ENCODE peak calls at places on chromosome 20, in six cellular contexts. B is AG04450; R is Caki2; D is pancreas; G is mesendoderm; Q is CD8-positive, alpha-beta memory T cell. I is an unnamed sample.

GRCh38 chr20:47875302-47876025 is 90.2 kb upstream of the SULF2 start:
- DNase-seq in B (no peak), R (no peak), D (no peak), G (no peak), Q (no peak), I (no peak)

GRCh38 chr20:4026093-4026601 is 10.8 kb upstream of the RNF24 start:
- DNase-seq in B (peak), R (no peak), D (no peak), G (peak), Q (no peak), I (peak)

GRCh38 chr20:41329435-41330342 is 10.9 kb upstream of the LPIN3 start:
- DNase-seq in B (peak), R (peak), D (no peak), G (peak), Q (peak), I (no peak)

GRCh38 chr20:12627485-12627884 is 381.3 kb upstream of the SPTLC3 start:
- DNase-seq in B (no peak), R (no peak), D (no peak), G (no peak), Q (no peak), I (no peak)

GRCh38 chr20:4289875-4290274 is 274.5 kb upstream of the RNF24 start:
- DNase-seq in B (no peak), R (peak), D (no peak), G (no peak), Q (no peak), I (no peak)

GRCh38 chr20:58268936-58269619 is 40.4 kb upstream of the RAB22A start:
- DNase-seq in B (no peak), R (no peak), D (no peak), G (no peak), Q (no peak), I (no peak)

GRCh38 chr20:23128461-23129125 is 42.5 kb upstream of the CD93 start:
- DNase-seq in B (no peak), R (no peak), D (no peak), G (no peak), Q (no peak), I (no peak)

GRCh38 chr20:64236137-64237088 is 19.1 kb upstream of the PCMTD2 start:
- DNase-seq in B (no peak), R (no peak), D (no peak), G (no peak), Q (no peak), I (no peak)

GRCh38 chr20:5524886-5525285 is 208.1 kb upstream of the PROKR2 start:
- DNase-seq in B (no peak), R (no peak), D (no peak), G (no peak), Q (no peak), I (peak)

GRCh38 chr20:21234816-21235215 is 68.3 kb upstream of the XRN2 start:
- DNase-seq in B (no peak), R (no peak), D (no peak), G (no peak), Q (no peak), I (peak)

GRCh38 chr20:45972500-45973183 is 639 bp upstream of the ZNF335 start:
- DNase-seq in B (no peak), R (peak), D (no peak), G (no peak), Q (no peak), I (no peak)

GRCh38 chr20:43404880-43405279 is 52.8 kb upstream of the SRSF6 start:
- DNase-seq in B (no peak), R (no peak), D (no peak), G (peak), Q (no peak), I (peak)

GRCh38 chr20:35845561-35845960 is 73.7 kb downstream of the PHF20 start:
- DNase-seq in B (no peak), R (peak), D (no peak), G (no peak), Q (no peak), I (no peak)

GRCh38 chr20:58439974-58440767 is 51.1 kb downstream of the VAPB start:
- DNase-seq in B (no peak), R (peak), D (no peak), G (no peak), Q (no peak), I (no peak)

GRCh38 chr20:44601801-44602204 is 19.4 kb downstream of the PKIG start:
- DNase-seq in B (peak), R (no peak), D (no peak), G (no peak), Q (no peak), I (no peak)

GRCh38 chr20:5195655-5196054 is 68.8 kb downstream of the CDS2 start:
- DNase-seq in B (no peak), R (no peak), D (no peak), G (no peak), Q (no peak), I (no peak)

GRCh38 chr20:45328451-45328850 is 19.8 kb downstream of the SDC4 start:
- DNase-seq in B (no peak), R (no peak), D (no peak), G (no peak), Q (no peak), I (peak)

GRCh38 chr20:25321991-25322390 is 68.6 kb downstream of the ABHD12 start:
- DNase-seq in B (no peak), R (no peak), D (no peak), G (no peak), Q (no peak), I (no peak)

GRCh38 chr20:10527781-10528180 is 92.7 kb downstream of the SLX4IP start:
- DNase-seq in B (no peak), R (no peak), D (no peak), G (no peak), Q (no peak), I (peak)

GRCh38 chr20:60192351-60192750 is 234.1 kb downstream of the CDH26 start:
- DNase-seq in B (no peak), R (no peak), D (no peak), G (no peak), Q (no peak), I (no peak)

GRCh38 chr20:1935696-1936366 is 40.6 kb downstream of the SIRPA start:
- DNase-seq in B (no peak), R (no peak), D (peak), G (no peak), Q (no peak), I (peak)

GRCh38 chr20:22385602-22386299 is 198.6 kb downstream of the FOXA2 start:
- DNase-seq in B (no peak), R (peak), D (peak), G (peak), Q (no peak), I (no peak)

GRCh38 chr20:38725959-38726848 is 1.9 kb downstream of the SLC32A1 start:
- DNase-seq in B (no peak), R (no peak), D (peak), G (peak), Q (peak), I (peak)

GRCh38 chr20:36238760-36239159 is 2.5 kb downstream of the AAR2 start:
- DNase-seq in B (no peak), R (no peak), D (no peak), G (no peak), Q (no peak), I (no peak)

GRCh38 chr20:63441777-63442493 is 30.5 kb downstream of the KCNQ2 start:
- DNase-seq in B (no peak), R (peak), D (peak), G (peak), Q (peak), I (peak)

GRCh38 chr20:48164566-48165400 is 379.5 kb upstream of the SULF2 start:
- DNase-seq in B (no peak), R (no peak), D (no peak), G (no peak), Q (no peak), I (no peak)

GRCh38 chr20:1881240-1881835 is 13.9 kb upstream of the SIRPA start:
- DNase-seq in B (no peak), R (peak), D (no peak), G (no peak), Q (no peak), I (no peak)